ENCODE peak calls at places on chromosomes 13 and 19, in six cellular contexts. R is pulmonary artery endothelial cell, J is substantia nigra, Z is astrocyte of the spinal cord, N is cardiac fibroblast, U is NCI-H1105 treated with DMSO at 0.1 percent for 48 hours. X is an unnamed sample.

GRCh38 chr19:345320-345879 is 804 bp upstream of the MIER2 start:
- DNase-seq in R (no peak), J (no peak), Z (no peak), N (no peak), U (no peak), X (no peak)

GRCh38 chr19:13099073-13099999 is 3.3 kb downstream of the LYL1 start:
- DNase-seq in R (no peak), J (no peak), Z (no peak), N (peak), U (no peak), X (no peak)

GRCh38 chr19:18717601-18718000 is 34.1 kb downstream of the CRTC1 start:
- DNase-seq in R (no peak), J (no peak), Z (no peak), N (no peak), U (no peak), X (no peak)

GRCh38 chr13:67230774-67231480 is 791 bp upstream of the PCDH9 start:
- DNase-seq in R (no peak), J (peak), Z (peak), N (peak), U (peak), X (no peak)

GRCh38 chr13:47215741-47216140 is 318.9 kb upstream of the HTR2A start:
- DNase-seq in R (no peak), J (no peak), Z (peak), N (peak), U (no peak), X (no peak)

GRCh38 chr19:1935484-1936208 is 5.3 kb upstream of the CSNK1G2 start:
- DNase-seq in R (no peak), J (peak), Z (peak), N (peak), U (no peak), X (no peak)

GRCh38 chr19:7417671-7418324 is 69.1 kb downstream of the ARHGEF18 start:
- DNase-seq in R (no peak), J (no peak), Z (peak), N (peak), U (no peak), X (no peak)

GRCh38 chr13:104017317-104017716 is 951.1 kb upstream of the SLC10A2 start:
- DNase-seq in R (no peak), J (no peak), Z (no peak), N (no peak), U (no peak), X (no peak)

GRCh38 chr13:41751277-41751676 is 209.6 kb downstream of the VWA8 start:
- DNase-seq in R (no peak), J (no peak), Z (peak), N (peak), U (no peak), X (no peak)

GRCh38 chr13:51821666-51822065 is 17.7 kb upstream of the DHRS12 start:
- DNase-seq in R (no peak), J (no peak), Z (no peak), N (no peak), U (no peak), X (no peak)

GRCh38 chr13:49057176-49057575 is 81.5 kb downstream of the FNDC3A start:
- DNase-seq in R (no peak), J (no peak), Z (no peak), N (peak), U (no peak), X (no peak)

GRCh38 chr13:109644069-109644750 is 142.2 kb downstream of the IRS2 start:
- DNase-seq in R (no peak), J (no peak), Z (no peak), N (no peak), U (no peak), X (no peak)

X was measured in NCI-H1048.